ENCODE peak calls at places on chromosome 3, in six cellular contexts. J, K, N, R, V and A are unnamed samples.

GRCh38 chr3:185656321-185656840 is 70.3 kb downstream of the SENP2 start:
- DNase-seq in J (peak; percentile 55), K (peak; percentile 99), N (no peak), R (no peak), V (no peak), A (peak; percentile 92)

GRCh38 chr3:18436213-18436612 is 11.1 kb upstream of the SATB1 start:
- DNase-seq in J (no peak), K (no peak), N (no peak), R (no peak), V (no peak), A (no peak)

GRCh38 chr3:195160257-195160898 is 110.6 kb downstream of the XXYLT1 start:
- DNase-seq in J (no peak), K (peak; percentile 73), N (no peak), R (peak; percentile 41), V (no peak), A (peak; percentile 86)

GRCh38 chr3:86815880-86816279 is 175.1 kb downstream of the VGLL3 start:
- DNase-seq in J (no peak), K (peak; percentile 36), N (no peak), R (no peak), V (no peak), A (no peak)

GRCh38 chr3:122784436-122784835 is 9.2 kb downstream of the HSPBAP1 start:
- DNase-seq in J (no peak), K (peak; percentile 33), N (no peak), R (no peak), V (no peak), A (peak; percentile 20)

GRCh38 chr3:108127301-108127988 is 36.6 kb upstream of the CD47 start:
- DNase-seq in J (no peak), K (no peak), N (no peak), R (no peak), V (peak; percentile 58), A (no peak)

GRCh38 chr3:104635872-104636580 is 730.7 kb upstream of the ALCAM start:
- DNase-seq in J (no peak), K (peak; percentile 2), N (no peak), R (no peak), V (no peak), A (no peak)

GRCh38 chr3:134904796-134905646 is 110.0 kb downstream of the EPHB1 start:
- DNase-seq in J (no peak), K (no peak), N (no peak), R (no peak), V (no peak), A (no peak)

GRCh38 chr3:140244893-140245292 is 309.9 kb downstream of the CLSTN2 start:
- DNase-seq in J (no peak), K (no peak), N (no peak), R (no peak), V (no peak), A (no peak)

GRCh38 chr3:13686332-13686731 is 137.4 kb downstream of the FBLN2 start:
- DNase-seq in J (no peak), K (no peak), N (no peak), R (no peak), V (no peak), A (no peak)

GRCh38 chr3:122055215-122055614 is at the start of gene CD86:
- DNase-seq in J (no peak), K (no peak), N (no peak), R (no peak), V (no peak), A (no peak)

GRCh38 chr3:129352650-129353588 is 74.2 kb downstream of the HMCES start:
- DNase-seq in J (no peak), K (no peak), N (no peak), R (no peak), V (no peak), A (no peak)

GRCh38 chr3:64548200-64548889 is 139.5 kb downstream of the ADAMTS9 start:
- DNase-seq in J (no peak), K (no peak), N (no peak), R (no peak), V (no peak), A (peak; percentile 51)

GRCh38 chr3:173644086-173645082 is 246.8 kb downstream of the NLGN1 start:
- DNase-seq in J (no peak), K (no peak), N (no peak), R (no peak), V (no peak), A (no peak)

GRCh38 chr3:127420825-127421224 is 133.0 kb upstream of the PRR20G start:
- DNase-seq in J (no peak), K (no peak), N (no peak), R (no peak), V (no peak), A (no peak)

GRCh38 chr3:135473449-135473848 is 492.1 kb upstream of the PPP2R3A start:
- DNase-seq in J (no peak), K (no peak), N (no peak), R (no peak), V (no peak), A (no peak)

GRCh38 chr3:193906849-193907410 is 229.0 kb upstream of the HES1 start:
- DNase-seq in J (no peak), K (no peak), N (no peak), R (no peak), V (no peak), A (no peak)

GRCh38 chr3:24829011-24829581 is 334.4 kb upstream of the THRB start:
- DNase-seq in J (no peak), K (peak; percentile 4), N (peak; percentile 31), R (peak; percentile 63), V (no peak), A (peak; percentile 75)

GRCh38 chr3:150725548-150725947 is 21.8 kb upstream of the ERICH6 start:
- DNase-seq in J (no peak), K (no peak), N (no peak), R (no peak), V (no peak), A (no peak)

GRCh38 chr3:117102441-117102840 is 392.9 kb downstream of the TUSC7 start:
- DNase-seq in J (no peak), K (no peak), N (no peak), R (no peak), V (no peak), A (no peak)

GRCh38 chr3:108448593-108448992 is 61.8 kb downstream of the MYH15 start:
- DNase-seq in J (no peak), K (no peak), N (no peak), R (no peak), V (no peak), A (no peak)

GRCh38 chr3:66673305-66673704 is 172.5 kb upstream of the LRIG1 start:
- DNase-seq in J (no peak), K (no peak), N (no peak), R (no peak), V (no peak), A (no peak)